ENCODE peak calls at places on chromosomes 1 and 21, in nine cellular contexts. T is thoracic aorta; R is CD8-positive, alpha-beta memory T cell; D is foreskin keratinocyte; Z is aorta; H is brain microvascular endothelial cell; Y is GM23338; P is lung; M is effector memory CD4-positive, alpha-beta T cell. E is an unnamed sample. For H3K27me3, the result is how much of the 10 kb centered on the place peaks cover.

GRCh38 chr1:41537788-41538351 is 53.4 kb upstream of the EDN2 start:
- DNase-seq in T (peak), M (no peak), H (peak), Z (peak), D (no peak), Y (no peak), R (no peak), P (no peak), E (no peak)

GRCh38 chr1:3061981-3062615 is 6.9 kb upstream of the PRDM16 start:
- DNase-seq in R (peak), T (no peak), Y (no peak), P (no peak), M (no peak), Z (peak), D (no peak), H (no peak), E (peak)

GRCh38 chr1:77489910-77490309 is 192.5 kb downstream of the ZZZ3 start:
- DNase-seq in D (peak), Y (peak), R (no peak), Z (no peak), T (no peak), H (peak), P (no peak), M (no peak), E (no peak)

GRCh38 chr1:165686121-165686970 is 12.0 kb downstream of the ALDH9A1 start:
- DNase-seq in Y (peak), T (no peak), R (no peak), Z (no peak), M (no peak), D (no peak), P (no peak), H (no peak), E (peak)

GRCh38 chr1:209094384-209094783 is 489.1 kb upstream of the CAMK1G start:
- DNase-seq in P (no peak), T (no peak), D (no peak), H (no peak), R (no peak), Z (no peak), Y (peak), M (no peak), E (no peak)

GRCh38 chr1:196651079-196651478 is 764 bp upstream of the CFH start:
- DNase-seq in D (no peak), Z (no peak), M (no peak), T (no peak), R (no peak), H (no peak), P (no peak), Y (no peak), E (no peak)

GRCh38 chr1:65595724-65596123 is 175.3 kb downstream of the LEPR start:
- DNase-seq in Z (no peak), R (no peak), H (no peak), T (no peak), M (no peak), P (no peak), D (no peak), Y (no peak), E (no peak)

GRCh38 chr1:204115128-204115527 is 36.7 kb downstream of the ETNK2 start:
- DNase-seq in D (no peak), T (no peak), R (no peak), H (no peak), P (no peak), Y (no peak), M (no peak), Z (no peak), E (no peak)

GRCh38 chr1:56268519-56268918 is 310.8 kb downstream of the PLPP3 start:
- DNase-seq in R (no peak), P (no peak), D (no peak), Y (no peak), T (no peak), H (no peak), Z (no peak), M (no peak), E (no peak)

GRCh38 chr1:200673952-200674823 is 4.5 kb upstream of the DDX59 start:
- DNase-seq in R (no peak), P (no peak), H (no peak), T (no peak), Y (no peak), M (no peak), D (peak), Z (no peak), E (no peak)

GRCh38 chr1:156124557-156125483 is 10.3 kb downstream of the LMNA start:
- DNase-seq in H (no peak), Y (peak), T (no peak), D (no peak), P (no peak), M (peak), R (peak), Z (peak), E (peak)

GRCh38 chr1:46757956-46758304 is 39.0 kb upstream of the EFCAB14 start:
- DNase-seq in P (no peak), M (no peak), R (no peak), Z (no peak), Y (no peak), T (no peak), H (no peak), D (peak), E (no peak)

GRCh38 chr1:160987359-160988062 is 32.9 kb upstream of the ITLN2 start:
- DNase-seq in M (no peak), H (no peak), T (no peak), P (no peak), Y (peak), R (no peak), D (no peak), Z (no peak), E (no peak)

GRCh38 chr1:231583376-231583775 is 43.2 kb upstream of the DISC1 start:
- DNase-seq in R (no peak), Z (no peak), T (no peak), Y (no peak), M (no peak), H (no peak), D (no peak), P (no peak), E (no peak)

GRCh38 chr1:56491441-56491840 is 87.9 kb downstream of the PLPP3 start:
- DNase-seq in Z (no peak), Y (no peak), R (no peak), D (no peak), H (peak), M (no peak), P (no peak), T (no peak), E (no peak)

GRCh38 chr1:78007677-78008341 is 3.1 kb downstream of the DNAJB4 start:
- DNase-seq in R (no peak), M (no peak), Z (no peak), T (no peak), H (no peak), P (no peak), Y (no peak), D (no peak), E (no peak)

GRCh38 chr1:188249813-188250212 is 1421.1 kb downstream of the PLA2G4A start:
- DNase-seq in H (no peak), D (no peak), Z (no peak), P (no peak), Y (no peak), T (no peak), R (no peak), M (no peak), E (no peak)

GRCh38 chr1:46605242-46605641 is 1.2 kb upstream of the MKNK1 start:
- DNase-seq in Y (no peak), H (no peak), Z (no peak), D (no peak), M (no peak), P (no peak), R (peak), T (no peak), E (no peak)

GRCh38 chr1:82972841-82973553 is 1025.9 kb downstream of the TTLL7 start:
- DNase-seq in Z (no peak), T (no peak), M (no peak), P (no peak), Y (no peak), D (no peak), R (no peak), H (no peak), E (no peak)

GRCh38 chr1:210222288-210223006 is 10.1 kb upstream of the SERTAD4 start:
- DNase-seq in D (peak), T (no peak), Z (no peak), Y (peak), P (peak), H (no peak), R (no peak), M (no peak), E (no peak)

GRCh38 chr1:231601775-231602674 is 24.6 kb upstream of the DISC1 start:
- DNase-seq in D (no peak), Z (no peak), R (no peak), M (no peak), T (no peak), P (no peak), H (no peak), Y (no peak), E (no peak)

GRCh38 chr1:145837658-145838057 is 7.8 kb upstream of the NUDT17 start:
- DNase-seq in D (no peak), Z (no peak), T (no peak), M (no peak), Y (no peak), R (no peak), P (no peak), H (no peak), E (no peak)

GRCh38 chr1:214500349-214501055 is 50.9 kb downstream of the PTPN14 start:
- DNase-seq in R (no peak), D (no peak), T (no peak), M (no peak), H (no peak), Z (no peak), Y (no peak), P (no peak), E (no peak)

GRCh38 chr1:151325646-151326429 is 1.4 kb downstream of the PI4KB start:
- DNase-seq in T (no peak), Y (no peak), Z (no peak), R (no peak), P (no peak), D (no peak), M (no peak), H (no peak), E (no peak)

GRCh38 chr1:101203812-101204540 is 32.8 kb upstream of the S1PR1 start:
- DNase-seq in H (peak), Y (no peak), Z (no peak), D (no peak), T (no peak), R (no peak), P (no peak), M (no peak), E (peak)

GRCh38 chr1:59733443-59734141 is 81.2 kb upstream of the HOOK1 start:
- DNase-seq in Z (no peak), H (no peak), R (no peak), M (no peak), Y (no peak), P (no peak), T (no peak), D (no peak), E (no peak)

GRCh38 chr1:1120096-1120495 is 4.2 kb upstream of the C1orf159 start:
- DNase-seq in H (no peak), M (no peak), D (no peak), T (no peak), Y (no peak), R (peak), Z (peak), P (no peak), E (no peak)

GRCh38 chr1:197868751-197869501 is 33.5 kb upstream of the C1orf53 start:
- DNase-seq in R (peak), M (no peak), P (no peak), T (no peak), Y (peak), D (peak), Z (no peak), H (peak), E (peak)

GRCh38 chr1:208569181-208569580 is 325.0 kb upstream of the PLXNA2 start:
- DNase-seq in P (no peak), M (no peak), R (no peak), D (peak), Z (no peak), H (no peak), T (no peak), Y (no peak), E (no peak)

GRCh38 chr1:53078333-53079101 is 16.5 kb downstream of the PODN start:
- DNase-seq in T (no peak), H (no peak), D (no peak), R (no peak), M (no peak), Y (no peak), Z (peak), P (no peak), E (no peak)

GRCh38 chr1:27539901-27540861 is 50.2 kb upstream of the WASF2 start:
- DNase-seq in Z (peak), P (no peak), D (peak), T (no peak), M (no peak), Y (no peak), R (no peak), H (peak), E (no peak)

GRCh38 chr1:180231506-180232420 is 1.7 kb downstream of the LHX4 start:
- DNase-seq in Y (peak), M (no peak), Z (peak), D (no peak), P (no peak), T (no peak), R (no peak), H (no peak), E (peak)

GRCh38 chr21:44351535-44352252 is 1.7 kb upstream of the TRPM2 start:
- DNase-seq in H (no peak), Z (no peak), T (no peak), P (no peak), R (no peak), D (no peak), Y (no peak), M (no peak), E (no peak)

GRCh38 chr1:17768651-17769241 is 13.6 kb downstream of the ACTL8 start:
- DNase-seq in P (peak), Z (peak), T (peak), Y (no peak), M (no peak), H (peak), R (no peak), D (no peak), E (no peak)

GRCh38 chr1:231418741-231419107 is 3.4 kb downstream of the EGLN1 start:
- DNase-seq in T (no peak), D (no peak), M (no peak), Y (no peak), H (no peak), R (no peak), Z (no peak), P (no peak), E (no peak)

GRCh38 chr1:35432231-35432630 is 125.0 kb downstream of the KIAA0319L start:
- DNase-seq in D (no peak), T (no peak), Y (no peak), R (no peak), P (no peak), H (no peak), M (no peak), Z (no peak), E (no peak)

GRCh38 chr1:27581823-27582243 is 22.1 kb downstream of the AHDC1 start:
- DNase-seq in R (no peak), H (no peak), P (no peak), D (no peak), Y (no peak), Z (peak), M (no peak), T (no peak), E (no peak)

GRCh38 chr1:95233737-95234493 is at the start of gene RWDD3:
- DNase-seq in R (peak), M (peak), H (peak), Z (peak), D (peak), T (peak), Y (peak), P (peak), E (peak)

GRCh38 chr1:24392982-24393645 is 20.5 kb downstream of the STPG1 start:
- DNase-seq in Z (no peak), Y (no peak), T (no peak), R (no peak), H (no peak), P (no peak), D (no peak), M (no peak), E (no peak)
- H3K27ac ChIP-seq in Z (no peak), Y (peak), T (no peak), R (no peak), H (no peak), P (no peak), D (peak), M (peak), E (no peak)

DNA sequence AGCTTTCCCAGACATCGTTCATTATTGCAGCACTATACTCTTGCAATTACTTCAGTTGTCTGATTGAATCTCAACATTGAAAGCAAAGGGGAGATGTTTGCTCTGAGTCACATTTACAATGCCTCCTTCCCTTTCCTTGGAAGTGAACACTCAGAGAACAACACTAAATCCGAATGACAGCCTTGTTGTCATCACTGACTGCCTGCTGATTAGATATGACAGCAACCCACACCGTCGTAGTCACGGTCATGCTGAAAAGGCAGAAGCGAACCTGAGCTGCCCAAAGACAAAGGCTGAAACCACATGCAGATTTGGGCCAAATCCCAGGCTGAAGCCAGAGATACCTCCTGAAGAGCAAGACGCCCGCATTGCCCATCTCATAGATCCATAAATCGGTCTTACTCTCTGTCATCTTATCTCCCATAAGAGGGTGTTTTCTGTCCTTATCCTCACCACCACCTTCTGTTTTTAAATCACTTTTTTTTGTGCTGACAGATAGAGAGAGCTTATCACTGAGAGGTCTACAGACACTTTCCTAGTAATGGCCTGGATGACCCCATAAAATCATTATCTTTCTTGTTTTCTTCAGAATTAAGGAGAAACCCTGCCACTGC is 47.5 kb downstream of the TMCO4 start:
- DNase-seq in D (no peak), M (no peak), Z (no peak), T (no peak), R (no peak), Y (no peak), H (no peak), P (no peak), E (peak)
- H3K27me3 ChIP-seq in D (under half), M (under half), Z (under half), T (under half), R (under half), Y (under half), H (under half), P (under half), E (under half)

DNA sequence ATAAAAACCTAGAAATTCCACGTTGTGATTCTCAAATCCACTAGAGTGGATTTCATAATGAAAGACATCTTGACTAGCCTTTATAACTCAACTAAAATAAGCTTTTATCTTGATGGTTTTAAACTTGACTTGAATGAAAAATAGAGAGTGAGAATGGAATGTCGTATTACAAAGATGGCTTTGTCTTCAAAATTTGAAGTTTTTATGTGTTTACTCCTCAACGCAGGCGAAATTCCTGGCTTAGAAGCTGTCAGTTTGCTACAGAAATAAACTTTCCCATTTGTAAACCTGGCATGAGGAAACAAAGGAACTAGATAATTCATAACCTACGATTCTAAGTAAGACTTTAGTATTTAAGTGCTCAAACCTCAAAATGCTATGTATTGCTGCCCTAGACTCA is 90.0 kb upstream of the KRTAP19-8 start:
- DNase-seq in Y (no peak), P (no peak), T (no peak), Z (no peak), D (no peak), H (no peak), R (no peak), M (no peak), E (no peak)
- H3K27ac ChIP-seq in Y (peak), P (no peak), T (no peak), Z (no peak), D (no peak), H (no peak), R (no peak), M (no peak), E (no peak)

DNA sequence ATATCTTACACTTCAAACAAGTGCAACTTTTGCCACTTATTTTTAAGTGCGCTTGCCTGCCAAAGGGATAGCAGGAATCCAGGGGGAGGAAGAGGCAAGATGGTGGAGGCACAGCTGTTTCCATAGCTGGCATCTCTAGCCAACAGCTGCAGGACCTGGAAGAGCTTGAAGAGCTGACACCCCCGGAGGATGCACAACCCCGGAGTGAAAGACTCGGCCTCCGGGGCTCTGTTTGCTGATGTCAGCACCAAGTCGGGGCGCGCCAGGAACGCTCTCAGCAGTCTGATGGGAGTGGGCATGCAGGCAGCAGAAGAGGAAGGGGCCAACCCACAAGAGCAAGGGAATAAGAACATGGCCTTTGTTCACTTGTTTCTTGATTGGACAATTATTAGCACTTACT is 68.5 kb downstream of the KCNN3 start:
- DNase-seq in M (no peak), Z (no peak), P (no peak), D (no peak), H (no peak), T (no peak), R (no peak), Y (no peak), E (no peak)
- H3K27me3 ChIP-seq in M (under half), Z (under half), P (under half), D (half or more), H (under half), T (under half), R (under half), Y (under half), E (under half)

GRCh38 chr21:32975811-32976507 is 49.8 kb upstream of the OLIG2 start:
- DNase-seq in R (no peak), P (no peak), T (no peak), D (no peak), Y (no peak), H (no peak), M (no peak), Z (no peak), E (no peak)
- H3K27ac ChIP-seq in R (no peak), P (no peak), T (no peak), D (no peak), Y (no peak), H (no peak), M (no peak), Z (no peak), E (no peak)